ENCODE peak calls at places on chromosomes 13 and 19, in seven cellular contexts. C, Q, G, R, X, B and F are unnamed samples.

GRCh38 chr13:80630685-80631121 is 289.8 kb upstream of the SPRY2 start:
- DNase-seq in B (peak), C (no peak), R (no peak), G (no peak), X (no peak), Q (peak), F (no peak)

GRCh38 chr19:5801796-5802616 is 2.9 kb upstream of the NRTN start:
- DNase-seq in Q (peak), X (no peak), G (no peak), B (no peak), C (no peak), R (no peak), F (no peak)

GRCh38 chr13:113359556-113359955 is 4.4 kb downstream of the GRTP1 start:
- DNase-seq in X (no peak), B (no peak), C (no peak), Q (no peak), R (no peak), G (no peak), F (no peak)

GRCh38 chr19:19179548-19180441 is 9.7 kb upstream of the MEF2B start:
- DNase-seq in B (no peak), X (no peak), C (no peak), G (no peak), Q (no peak), R (no peak), F (no peak)

GRCh38 chr13:47455581-47455980 is 545.5 kb downstream of the SUCLA2 start:
- DNase-seq in Q (peak), X (no peak), G (no peak), B (no peak), R (no peak), C (no peak), F (no peak)

GRCh38 chr19:14004619-14005380 is 1.3 kb downstream of the RFX1 start:
- DNase-seq in R (no peak), Q (no peak), B (peak), X (no peak), C (no peak), G (no peak), F (no peak)

GRCh38 chr19:18121166-18121565 is 23.6 kb downstream of the MAST3 start:
- DNase-seq in X (no peak), C (no peak), R (no peak), B (no peak), Q (no peak), G (no peak), F (no peak)

GRCh38 chr13:77222000-77222690 is 104.7 kb downstream of the MYCBP2 start:
- DNase-seq in B (peak), X (no peak), R (no peak), C (no peak), G (no peak), Q (no peak), F (no peak)

GRCh38 chr19:11088508-11089253 is 582 bp upstream of the LDLR start:
- DNase-seq in R (no peak), X (no peak), Q (no peak), G (no peak), C (no peak), B (no peak), F (no peak)

GRCh38 chr19:16447015-16447384 is 24.8 kb downstream of the EPS15L1 start:
- DNase-seq in G (peak), Q (peak), C (no peak), X (peak), R (peak), B (peak), F (peak)

GRCh38 chr19:52094526-52094925 is 1.0 kb downstream of the ZNF841 start:
- DNase-seq in R (no peak), B (no peak), C (no peak), Q (no peak), X (no peak), G (no peak), F (peak)

GRCh38 chr13:30711375-30711774 is 24.0 kb upstream of the ALOX5AP start:
- DNase-seq in Q (peak), B (no peak), C (no peak), G (no peak), R (no peak), X (no peak), F (no peak)

GRCh38 chr19:32224371-32225244 is 120.8 kb upstream of the ZNF507 start:
- DNase-seq in C (peak), G (peak), R (no peak), X (no peak), B (peak), Q (peak), F (no peak)

GRCh38 chr19:13169769-13170168 is 19.6 kb downstream of the IER2 start:
- DNase-seq in Q (peak), R (no peak), C (no peak), B (no peak), G (no peak), X (no peak), F (peak)

GRCh38 chr19:42421591-42422031 is 5.6 kb downstream of the LIPE start:
- DNase-seq in C (no peak), Q (peak), G (no peak), R (no peak), X (no peak), B (no peak), F (no peak)
- H3K4me3 ChIP-seq in C (no peak), Q (no peak), G (no peak), R (no peak), X (peak), B (no peak), F (no peak)

GRCh38 chr19:48424694-48425219 is 21.0 kb upstream of the GRWD1 start:
- DNase-seq in G (no peak), B (peak), Q (peak), X (no peak), C (peak), R (no peak), F (no peak)
- H3K4me3 ChIP-seq in G (no peak), B (no peak), Q (no peak), X (no peak), C (no peak), R (no peak), F (no peak)

DNA sequence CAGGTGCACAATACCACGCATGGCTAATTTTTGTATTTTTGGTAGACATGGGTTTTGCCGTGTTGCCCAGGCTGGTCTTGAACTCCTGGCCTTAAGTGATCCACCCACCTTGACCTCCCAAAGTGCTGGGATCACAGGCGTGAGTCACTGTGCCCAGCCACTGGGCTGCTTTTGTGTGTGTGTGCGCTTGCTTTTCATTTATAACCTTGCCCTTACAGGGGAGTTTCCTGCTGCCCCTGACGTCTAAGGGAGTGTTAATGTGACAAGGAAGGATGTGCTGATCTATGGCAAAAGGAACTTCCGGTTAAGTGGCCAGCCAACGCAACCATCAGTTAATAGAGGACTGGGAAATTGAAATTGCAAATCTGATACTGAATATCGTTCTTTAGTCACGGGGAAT is 57.7 kb downstream of the ING1 start:
- DNase-seq in G (no peak), X (no peak), Q (no peak), B (no peak), C (no peak), R (no peak), F (no peak)
- H3K4me3 ChIP-seq in G (no peak), X (no peak), Q (no peak), B (no peak), C (no peak), R (no peak), F (no peak)

GRCh38 chr13:112071902-112072530 is 5.1 kb downstream of the SOX1 start:
- DNase-seq in C (no peak), Q (no peak), R (no peak), B (no peak), X (no peak), G (no peak), F (no peak)
- H3K4me3 ChIP-seq in C (no peak), Q (no peak), R (no peak), B (no peak), X (peak), G (no peak), F (no peak)

GRCh38 chr19:53908106-53908932 is 759 bp upstream of the CACNG7 start:
- DNase-seq in B (peak), R (no peak), X (no peak), G (no peak), Q (peak), C (peak), F (no peak)

GRCh38 chr19:53907193-53907581 is 1.9 kb upstream of the CACNG7 start:
- DNase-seq in R (no peak), X (no peak), C (no peak), B (no peak), G (no peak), Q (no peak), F (no peak)

GRCh38 chr19:53906211-53907192 is 2.6 kb upstream of the CACNG7 start:
- DNase-seq in Q (no peak), X (no peak), C (no peak), B (peak), R (no peak), G (peak), F (peak)

GRCh38 chr19:53908933-53909415 is at the start of gene CACNG7:
- DNase-seq in C (no peak), R (no peak), X (no peak), G (no peak), B (no peak), Q (no peak), F (no peak)

DNA sequence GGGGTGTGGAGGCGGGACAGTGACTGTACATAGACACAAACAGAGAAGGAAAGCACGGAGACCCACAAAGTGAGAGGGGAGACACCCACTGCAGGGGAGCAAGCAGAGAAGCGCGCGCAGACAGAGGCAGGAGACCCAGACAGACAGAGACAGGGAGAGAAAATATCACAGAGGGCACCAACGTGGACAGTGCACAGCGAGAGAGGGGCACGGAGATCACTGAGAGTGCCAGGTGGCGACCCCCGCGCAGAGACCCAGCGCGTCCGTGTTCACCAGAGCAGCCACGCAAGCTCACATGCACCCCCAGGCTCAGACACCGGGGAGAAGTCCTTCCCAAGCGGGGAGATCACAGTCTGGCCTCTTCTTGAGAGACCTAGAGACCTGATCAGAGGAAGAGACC is 1.4 kb upstream of the CACNG7 start:
- DNase-seq in X (no peak), R (no peak), B (no peak), G (no peak), Q (no peak), C (no peak), F (no peak)
- H3K4me3 ChIP-seq in X (no peak), R (no peak), B (no peak), G (no peak), Q (peak), C (peak), F (no peak)